ENCODE peak calls at places on chromosomes 5 and 9, in four cellular contexts. C is Peyer's patch, L is IMR-90, H is A549. Z is an unnamed sample.

GRCh38 chr9:113876806-113877236 is 712 bp downstream of the ZNF618 start:
- DNase-seq in C (no peak), L (peak; percentile 27), H (no peak), Z (no peak)

GRCh38 chr5:88660947-88661869 is 221.8 kb downstream of the MEF2C start:
- DNase-seq in C (peak; percentile 53), L (peak; percentile 77), H (peak; percentile 84), Z (peak; percentile 96)

GRCh38 chr5:79001471-79001870 is 16.4 kb upstream of the ARSB start:
- DNase-seq in C (no peak), L (peak; percentile 15), H (peak; percentile 16), Z (no peak)

GRCh38 chr5:113038714-113039113 is 62.1 kb downstream of the DCP2 start:
- DNase-seq in C (no peak), L (peak; percentile 47), H (no peak), Z (no peak)

GRCh38 chr5:159951834-159952233 is 35.6 kb downstream of the ADRA1B start:
- DNase-seq in C (no peak), L (peak; percentile 51), H (no peak), Z (no peak)

GRCh38 chr5:32030686-32031478 is 143.2 kb downstream of the GOLPH3 start:
- DNase-seq in C (no peak), L (peak; percentile 32), H (no peak), Z (no peak)

GRCh38 chr9:110808599-110808980 is 140.0 kb downstream of the MUSK start:
- DNase-seq in C (no peak), L (no peak), H (no peak), Z (no peak)

GRCh38 chr5:5298068-5298633 is 124.3 kb upstream of the ICE1 start:
- DNase-seq in C (peak; percentile 85), L (no peak), H (no peak), Z (no peak)

GRCh38 chr5:78345485-78345884 is 14.9 kb upstream of the SCAMP1 start:
- DNase-seq in C (no peak), L (peak; percentile 68), H (no peak), Z (no peak)

GRCh38 chr9:69527454-69527853 is 144.7 kb downstream of the APBA1 start:
- DNase-seq in C (no peak), L (no peak), H (no peak), Z (no peak)

GRCh38 chr5:107074991-107075390 is 595.7 kb downstream of the EFNA5 start:
- DNase-seq in C (no peak), L (no peak), H (no peak), Z (no peak)

GRCh38 chr5:151038801-151039238 is 18.4 kb downstream of the GPX3 start:
- DNase-seq in C (no peak), L (peak; percentile 42), H (no peak), Z (no peak)

GRCh38 chr5:110894805-110895204 is 156.0 kb downstream of the SLC25A46 start:
- DNase-seq in C (no peak), L (no peak), H (no peak), Z (no peak)

GRCh38 chr5:14153932-14154646 is 10.9 kb downstream of the TRIO start:
- DNase-seq in C (peak; percentile 83), L (peak; percentile 83), H (peak; percentile 57), Z (peak; percentile 34)

GRCh38 chr9:131469369-131469768 is 33.3 kb upstream of the POMT1 start:
- DNase-seq in C (peak; percentile 18), L (no peak), H (no peak), Z (no peak)

GRCh38 chr5:61280766-61281427 is 51.2 kb upstream of the ZSWIM6 start:
- DNase-seq in C (peak; percentile 63), L (no peak), H (no peak), Z (no peak)

GRCh38 chr9:83964973-83965349 is 15.1 kb downstream of the HNRNPK start:
- DNase-seq in C (no peak), L (peak; percentile 41), H (no peak), Z (no peak)

GRCh38 chr5:94544031-94544650 is 74.3 kb downstream of the KIAA0825 start:
- DNase-seq in C (no peak), L (peak; percentile 15), H (no peak), Z (no peak)

GRCh38 chr5:168727547-168728120 is 148.5 kb upstream of the PANK3 start:
- DNase-seq in C (no peak), L (no peak), H (no peak), Z (no peak)

DNA sequence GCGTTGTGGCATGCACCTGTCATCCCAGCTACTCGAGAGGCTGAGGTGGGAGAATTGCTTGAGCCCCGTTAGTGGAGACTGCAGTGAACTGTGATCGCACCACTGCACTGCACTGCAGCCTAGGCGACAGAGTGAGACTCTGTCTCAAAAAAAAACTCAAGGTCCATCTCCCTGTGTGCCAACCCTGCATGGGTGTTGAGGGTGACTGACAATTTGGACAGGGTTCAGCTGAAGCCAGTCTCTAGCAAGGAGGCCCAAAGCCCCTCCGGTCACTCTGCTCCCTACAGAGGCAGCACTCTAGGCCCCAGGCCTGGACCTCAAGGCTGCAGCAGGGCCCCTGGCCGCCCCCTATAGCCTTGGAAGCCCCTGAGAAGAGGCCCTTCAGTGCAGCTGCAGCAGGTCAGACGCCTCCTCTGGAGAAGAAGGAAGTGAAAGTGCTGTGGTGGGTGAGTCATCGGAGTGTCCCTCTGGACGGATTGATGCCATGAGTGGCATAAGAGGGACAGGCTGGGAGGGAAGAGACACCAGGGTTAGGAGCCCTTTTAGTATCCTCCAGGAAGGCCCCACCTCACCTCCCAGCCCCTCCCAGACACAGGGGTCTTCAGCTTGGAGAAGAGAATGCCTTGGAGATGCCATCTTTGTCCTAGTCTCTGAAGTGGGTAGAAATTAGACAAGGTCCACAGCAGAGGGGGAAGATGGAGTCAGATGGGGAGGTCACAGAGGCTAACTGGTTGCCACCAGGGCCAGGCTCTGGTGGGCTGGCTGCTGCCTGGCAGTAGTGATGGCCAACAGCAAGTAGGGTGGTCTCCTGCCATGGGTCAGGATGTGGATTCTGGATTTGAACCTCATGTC is 39.1 kb upstream of the NEK6 start:
- DNase-seq in C (peak; percentile 93), L (peak; percentile 66), H (peak; percentile 39), Z (peak; percentile 20)
- H3K27ac ChIP-seq in C (peak overlapping the region; percentile 74), L (no peak overlapping the region), H (peak overlapping the region; percentile 20), Z (no peak overlapping the region)

GRCh38 chr5:39005566-39006232 is 68.5 kb downstream of the RICTOR start:
- DNase-seq in C (no peak), L (peak; percentile 22), H (peak; percentile 68), Z (no peak)
- H3K27ac ChIP-seq in C (no peak overlapping the region), L (no peak overlapping the region), H (no peak overlapping the region), Z (no peak overlapping the region)

DNA sequence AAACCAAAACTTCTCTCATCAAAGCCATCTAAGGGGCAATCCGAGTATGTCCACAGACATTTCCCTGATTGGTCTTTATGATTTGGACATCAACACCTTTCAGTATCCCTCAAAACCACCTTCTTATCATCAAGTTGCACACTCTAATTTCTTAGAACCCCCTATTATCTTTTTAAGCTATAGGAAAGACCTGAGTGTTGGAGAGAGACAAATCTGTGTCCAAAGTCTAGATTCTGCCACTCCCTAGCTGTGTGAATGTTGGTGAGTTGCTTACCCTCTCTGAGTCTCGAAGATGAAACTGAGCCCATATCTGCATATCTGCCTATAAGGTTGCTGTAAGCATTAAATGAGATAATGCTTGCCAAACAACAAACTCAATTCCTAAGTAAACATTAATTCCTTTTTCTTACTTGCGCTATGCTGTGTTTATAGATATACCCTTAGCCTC is 159.1 kb downstream of the DOCK8 start:
- DNase-seq in C (no peak), L (no peak), H (no peak), Z (no peak)
- H3K27ac ChIP-seq in C (no peak overlapping the region), L (no peak overlapping the region), H (no peak overlapping the region), Z (no peak overlapping the region)

DNA sequence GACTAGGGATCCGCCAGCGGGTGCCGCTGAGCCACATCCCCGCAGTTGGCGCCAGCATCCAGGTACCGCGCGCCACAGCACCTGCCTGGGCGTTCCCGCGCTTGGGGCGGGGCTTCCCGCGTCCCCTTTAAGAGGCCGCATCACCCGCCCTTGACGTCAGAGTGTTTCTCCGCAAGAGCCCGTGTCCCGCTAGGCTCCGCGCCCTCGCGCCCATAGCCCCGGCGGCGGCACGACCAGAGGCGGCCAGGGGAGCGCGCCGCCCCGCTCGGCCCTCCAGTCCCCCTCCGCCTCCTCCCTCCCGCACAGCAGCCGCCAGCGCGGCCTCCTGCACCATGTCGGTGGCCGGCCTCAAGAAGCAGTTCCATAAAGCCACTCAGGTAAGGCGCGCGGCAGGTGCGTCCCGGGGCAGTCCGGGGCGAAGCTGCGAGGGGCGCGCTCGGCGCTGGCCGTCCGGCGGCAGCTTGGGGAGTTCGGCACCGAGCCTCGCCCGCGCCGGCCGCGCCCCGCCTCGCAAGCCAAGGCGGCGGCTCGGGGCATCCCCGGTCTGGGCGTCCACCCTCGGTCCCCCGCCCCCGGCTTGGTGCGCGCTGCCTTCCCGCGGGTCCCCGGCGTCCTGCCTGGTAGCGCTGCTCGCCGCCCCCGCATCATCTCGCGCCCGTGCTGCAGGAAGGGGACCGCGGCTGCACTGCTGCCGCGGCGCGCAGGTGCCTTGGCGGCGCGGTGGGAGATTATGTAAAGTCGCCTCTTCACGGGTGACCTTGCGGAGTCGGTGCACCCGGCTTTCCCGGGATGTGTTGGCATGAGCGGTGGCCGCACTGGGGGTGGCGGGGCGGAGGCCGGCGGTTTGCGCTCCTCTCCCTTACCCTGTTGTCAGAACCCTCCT is at the start of gene SH3GL2:
- DNase-seq in C (peak; percentile 54), L (peak; percentile 4), H (peak; percentile 35), Z (peak; percentile 57)
- H3K27ac ChIP-seq in C (no peak within 1 kb of the TSS), L (no peak within 1 kb of the TSS), H (no peak within 1 kb of the TSS), Z (no peak within 1 kb of the TSS)

DNA sequence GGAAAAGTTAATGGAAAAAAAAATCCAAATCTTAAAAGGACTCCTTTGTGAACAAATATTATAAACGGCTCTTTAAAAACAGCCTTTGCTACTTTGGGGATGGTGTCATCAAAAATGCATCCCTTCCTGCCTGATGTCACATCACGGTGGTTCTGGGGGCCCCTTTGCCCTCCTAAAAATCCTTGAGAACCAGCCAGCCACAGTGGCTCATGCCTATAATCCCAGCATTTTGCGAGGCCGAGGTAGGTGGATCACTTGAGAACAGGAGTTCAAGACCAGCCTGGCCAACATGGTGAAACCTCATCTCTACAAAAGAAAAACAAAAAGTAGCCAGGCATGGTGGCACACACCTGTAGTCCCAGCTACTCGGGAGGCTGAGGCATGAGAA is 43.9 kb downstream of the FNBP1 start:
- DNase-seq in C (no peak), L (no peak), H (no peak), Z (no peak)
- H3K27ac ChIP-seq in C (peak overlapping the region; percentile 49), L (no peak overlapping the region), H (no peak overlapping the region), Z (no peak overlapping the region)

GRCh38 chr5:53095222-53095621 is 14.3 kb downstream of the MOCS2 start:
- DNase-seq in C (no peak), L (no peak), H (no peak), Z (no peak)

GRCh38 chr5:53095931-53096525 is 13.5 kb downstream of the MOCS2 start:
- DNase-seq in C (peak; percentile 90), L (peak; percentile 75), H (peak; percentile 69), Z (peak; percentile 44)

GRCh38 chr5:53100606-53101005 is 9.0 kb downstream of the MOCS2 start:
- DNase-seq in C (no peak), L (peak; percentile 19), H (no peak), Z (no peak)

GRCh38 chr5:53099546-53099945 is 10.0 kb downstream of the MOCS2 start:
- DNase-seq in C (no peak), L (peak; percentile 12), H (no peak), Z (no peak)
- H3K27ac ChIP-seq in C (no peak overlapping the region), L (no peak overlapping the region), H (no peak overlapping the region), Z (no peak overlapping the region)

DNA sequence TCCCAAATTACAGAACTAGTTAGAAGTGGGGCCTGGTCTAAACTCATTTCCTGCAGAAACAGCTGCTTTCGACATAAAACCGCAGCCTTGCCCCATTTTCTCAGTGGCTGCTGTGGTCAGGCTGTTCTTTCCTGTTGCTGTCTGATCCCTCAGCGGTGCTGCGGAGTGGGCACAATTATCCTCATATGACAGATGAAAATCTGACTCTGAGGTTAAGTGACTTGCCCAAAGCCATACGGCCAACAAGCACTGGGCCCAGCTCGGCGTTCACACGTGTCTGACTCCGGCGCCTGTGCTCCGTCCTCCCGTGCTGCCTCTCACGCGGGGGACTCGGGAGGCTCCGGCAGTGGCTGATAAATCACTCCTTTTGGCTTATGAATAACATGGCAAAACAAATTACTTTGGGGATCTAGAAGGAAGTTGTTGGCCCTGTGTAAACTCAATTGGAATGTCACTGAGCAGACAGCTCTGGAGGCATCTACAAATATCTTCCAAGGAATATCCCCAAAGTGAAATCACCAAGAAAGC is 142.6 kb upstream of the LMX1B start:
- DNase-seq in C (peak; percentile 94), L (peak; percentile 52), H (no peak), Z (peak; percentile 36)
- H3K27ac ChIP-seq in C (peak overlapping the region; percentile 71), L (no peak overlapping the region), H (no peak overlapping the region), Z (peak overlapping the region; percentile 87)

Z was measured in substantia nigra.